ENCODE peak calls at places on chromosome 1, in seven cellular contexts. P, B, W, C, U, O and I are unnamed samples. For H3K27me3, the result is how much of the 10 kb centered on the place peaks cover.

GRCh38 chr1:47651311-47652089 is 213.7 kb downstream of the FOXD2 start:
- DNase-seq in P (no peak), B (peak), W (no peak), C (no peak), U (no peak), O (peak), I (no peak)

GRCh38 chr1:8727809-8728213 is 89.6 kb downstream of the RERE start:
- DNase-seq in P (no peak), B (no peak), W (no peak), C (no peak), U (no peak), O (no peak), I (no peak)

GRCh38 chr1:153795325-153795837 is 20.2 kb downstream of the SLC27A3 start:
- DNase-seq in P (no peak), B (peak), W (no peak), C (no peak), U (no peak), O (no peak), I (no peak)

GRCh38 chr1:5906116-5906515 is 86.1 kb downstream of the NPHP4 start:
- DNase-seq in P (no peak), B (peak), W (no peak), C (no peak), U (no peak), O (no peak), I (no peak)

GRCh38 chr1:201648911-201649775 is 110.2 kb downstream of the NAV1 start:
- DNase-seq in P (peak), B (peak), W (no peak), C (peak), U (peak), O (no peak), I (peak)

GRCh38 chr1:217747156-217747769 is 116.1 kb downstream of the SPATA17 start:
- DNase-seq in P (peak), B (no peak), W (no peak), C (no peak), U (peak), O (no peak), I (peak)

GRCh38 chr1:206508130-206508884 is 976 bp downstream of the RASSF5 start:
- DNase-seq in P (no peak), B (no peak), W (no peak), C (no peak), U (no peak), O (no peak), I (no peak)

GRCh38 chr1:206472886-206473285 is 2.6 kb downstream of the IKBKE start:
- DNase-seq in P (no peak), B (no peak), W (no peak), C (no peak), U (no peak), O (no peak), I (no peak)

GRCh38 chr1:161367684-161368398 is at the start of gene CFAP126:
- DNase-seq in P (peak), B (peak), W (no peak), C (no peak), U (peak), O (peak), I (peak)

GRCh38 chr1:33893147-33893830 is 29.4 kb downstream of the HMGB4 start:
- DNase-seq in P (peak), B (no peak), W (no peak), C (no peak), U (peak), O (peak), I (no peak)

GRCh38 chr1:59293849-59294248 is 3.0 kb upstream of the FGGY start:
- DNase-seq in P (no peak), B (no peak), W (no peak), C (no peak), U (no peak), O (no peak), I (no peak)

GRCh38 chr1:247102381-247102780 is 1.8 kb downstream of the ZNF669 start:
- DNase-seq in P (no peak), B (no peak), W (no peak), C (no peak), U (peak), O (no peak), I (peak)

GRCh38 chr1:243213045-243213787 is 41.9 kb downstream of the CEP170 start:
- DNase-seq in P (no peak), B (no peak), W (no peak), C (no peak), U (peak), O (no peak), I (peak)

GRCh38 chr1:205917466-205918248 is 25.6 kb downstream of the SLC26A9 start:
- DNase-seq in P (no peak), B (peak), W (no peak), C (no peak), U (no peak), O (no peak), I (no peak)

GRCh38 chr1:181504294-181505115 is 21.2 kb downstream of the CACNA1E start:
- DNase-seq in P (peak), B (peak), W (peak), C (no peak), U (peak), O (no peak), I (no peak)

GRCh38 chr1:193457676-193458075 is 271.3 kb upstream of the B3GALT2 start:
- DNase-seq in P (no peak), B (no peak), W (no peak), C (no peak), U (peak), O (peak), I (no peak)

GRCh38 chr1:82090104-82090503 is 289.4 kb downstream of the ADGRL2 start:
- DNase-seq in P (no peak), B (no peak), W (no peak), C (no peak), U (no peak), O (no peak), I (peak)

GRCh38 chr1:116855220-116855619 is 54.5 kb upstream of the PTGFRN start:
- DNase-seq in P (peak), B (no peak), W (no peak), C (no peak), U (no peak), O (no peak), I (peak)

GRCh38 chr1:186518822-186519381 is 58.0 kb upstream of the PDC start:
- DNase-seq in P (no peak), B (no peak), W (no peak), C (no peak), U (no peak), O (no peak), I (no peak)

GRCh38 chr1:2415801-2416208 is 3.4 kb upstream of the PEX10 start:
- DNase-seq in P (no peak), B (no peak), W (no peak), C (no peak), U (no peak), O (no peak), I (no peak)

GRCh38 chr1:30476476-30476875 is 246.9 kb downstream of the MATN1 start:
- DNase-seq in P (no peak), B (no peak), W (no peak), C (no peak), U (no peak), O (no peak), I (no peak)

GRCh38 chr1:86339421-86339820 is 56.7 kb downstream of the ODF2L start:
- DNase-seq in P (no peak), B (no peak), W (no peak), C (no peak), U (no peak), O (no peak), I (peak)

GRCh38 chr1:53359225-53359933 is 31.5 kb upstream of the LRP8 start:
- DNase-seq in P (no peak), B (peak), W (no peak), C (no peak), U (no peak), O (no peak), I (no peak)

GRCh38 chr1:26405281-26405915 is 5.2 kb upstream of the LIN28A start:
- DNase-seq in P (no peak), B (no peak), W (no peak), C (no peak), U (peak), O (peak), I (no peak)

GRCh38 chr1:184911830-184912229 is 62.5 kb downstream of the NIBAN1 start:
- DNase-seq in P (no peak), B (no peak), W (no peak), C (no peak), U (no peak), O (no peak), I (no peak)

GRCh38 chr1:57839488-57839887 is 415.6 kb upstream of the DAB1 start:
- DNase-seq in P (no peak), B (no peak), W (no peak), C (no peak), U (no peak), O (no peak), I (no peak)

GRCh38 chr1:5001466-5001865 is 347.1 kb downstream of the AJAP1 start:
- DNase-seq in P (peak), B (no peak), W (no peak), C (peak), U (no peak), O (no peak), I (no peak)

GRCh38 chr1:156319664-156320063 is 18.4 kb downstream of the CCT3 start:
- DNase-seq in P (peak), B (no peak), W (no peak), C (no peak), U (peak), O (no peak), I (peak)

GRCh38 chr1:177170756-177171535 is at the start of gene BRINP2:
- DNase-seq in P (peak), B (peak), W (peak), C (peak), U (peak), O (no peak), I (peak)

GRCh38 chr1:177171536-177172123 is 872 bp downstream of the BRINP2 start:
- DNase-seq in P (no peak), B (no peak), W (no peak), C (no peak), U (no peak), O (no peak), I (no peak)

GRCh38 chr1:177173976-177174375 is 3.2 kb downstream of the BRINP2 start:
- DNase-seq in P (no peak), B (no peak), W (no peak), C (no peak), U (no peak), O (no peak), I (no peak)

GRCh38 chr1:177172866-177173265 is 2.1 kb downstream of the BRINP2 start:
- DNase-seq in P (no peak), B (no peak), W (no peak), C (no peak), U (no peak), O (no peak), I (peak)

GRCh38 chr1:177172331-177172730 is 1.6 kb downstream of the BRINP2 start:
- DNase-seq in P (no peak), B (no peak), W (no peak), C (no peak), U (no peak), O (no peak), I (no peak)
- H3K27me3 ChIP-seq in P (under half), B (under half), W (under half), C (under half), U (under half), O (under half), I (half or more)

GRCh38 chr1:226723640-226724532 is 15.2 kb downstream of the ITPKB start:
- DNase-seq in P (peak), B (peak), W (no peak), C (peak), U (peak), O (no peak), I (peak)
- H3K9ac ChIP-seq in P (peak), B (no peak), W (no peak), C (no peak), U (no peak), O (no peak), I (peak)

GRCh38 chr1:158972841-158973240 is 36.9 kb upstream of the IFI16 start:
- DNase-seq in P (peak), B (no peak), W (no peak), C (no peak), U (peak), O (no peak), I (peak)
- H3K23ac ChIP-seq in P (no peak), B (no peak), W (no peak), C (no peak), U (no peak), O (no peak), I (no peak)

DNA sequence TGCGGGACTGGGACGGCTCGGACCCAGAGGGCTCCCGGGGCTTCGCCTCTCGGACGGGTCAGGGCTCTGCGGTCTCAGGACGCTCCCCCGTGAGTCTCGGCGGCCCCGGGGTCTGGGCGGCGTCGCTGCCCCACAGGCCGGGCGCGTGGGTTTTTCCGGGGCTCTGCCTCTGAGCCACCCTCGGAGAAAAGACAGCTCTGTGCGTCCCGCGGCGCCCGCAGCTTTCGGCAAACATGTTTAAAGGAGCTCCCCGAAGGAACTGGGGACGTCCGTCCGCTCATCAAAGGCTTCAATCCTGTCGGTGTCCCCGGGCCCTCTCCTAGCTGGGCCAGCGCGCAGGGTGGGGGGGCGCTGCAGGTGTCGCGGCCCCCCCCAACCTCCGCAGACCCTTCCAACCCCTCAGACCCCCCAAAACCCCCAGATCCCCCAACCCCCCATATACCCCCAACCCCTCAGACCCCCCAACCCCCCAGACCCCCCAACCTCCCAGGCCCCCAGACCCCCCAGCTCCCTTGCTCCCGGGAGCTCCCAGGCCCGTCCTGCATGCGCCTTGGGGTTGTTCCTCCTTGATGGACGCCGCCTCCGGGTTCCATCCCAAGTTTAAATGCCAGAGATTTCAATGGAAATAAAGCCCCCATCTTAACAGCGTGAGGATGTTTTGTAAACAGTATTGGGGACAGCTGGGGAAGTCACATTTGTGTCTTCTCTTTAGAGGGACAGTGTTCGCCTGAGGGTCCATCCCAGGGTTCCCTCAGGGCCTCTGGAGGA is 996 bp upstream of the C1orf159 start:
- DNase-seq in P (no peak), B (no peak), W (no peak), C (peak), U (no peak), O (peak), I (peak)
- H3K27me3 ChIP-seq in P (under half), B (under half), W (under half), C (under half), U (under half), O (under half), I (under half)

GRCh38 chr1:50971748-50972305 is 1.8 kb downstream of the CDKN2C start:
- DNase-seq in P (no peak), B (no peak), W (no peak), C (no peak), U (no peak), O (no peak), I (no peak)

GRCh38 chr1:50973875-50974617 is 4.0 kb downstream of the CDKN2C start:
- DNase-seq in P (peak), B (peak), W (no peak), C (no peak), U (no peak), O (no peak), I (peak)

GRCh38 chr1:50974618-50974935 is 4.5 kb downstream of the CDKN2C start:
- DNase-seq in P (no peak), B (no peak), W (no peak), C (no peak), U (no peak), O (no peak), I (no peak)

GRCh38 chr1:50972766-50973165 is 2.7 kb downstream of the CDKN2C start:
- DNase-seq in P (no peak), B (no peak), W (no peak), C (no peak), U (no peak), O (no peak), I (no peak)

GRCh38 chr1:50973255-50973654 is 3.2 kb downstream of the CDKN2C start:
- DNase-seq in P (no peak), B (no peak), W (no peak), C (no peak), U (no peak), O (no peak), I (no peak)
- H3K9ac ChIP-seq in P (no peak), B (no peak), W (no peak), C (no peak), U (no peak), O (no peak), I (peak)

GRCh38 chr1:62599044-62599443 is 1.7 kb downstream of the ANGPTL3 start:
- DNase-seq in P (no peak), B (no peak), W (no peak), C (no peak), U (peak), O (no peak), I (no peak)
- H3K23ac ChIP-seq in P (no peak), B (no peak), W (peak), C (no peak), U (peak), O (no peak), I (no peak)

DNA sequence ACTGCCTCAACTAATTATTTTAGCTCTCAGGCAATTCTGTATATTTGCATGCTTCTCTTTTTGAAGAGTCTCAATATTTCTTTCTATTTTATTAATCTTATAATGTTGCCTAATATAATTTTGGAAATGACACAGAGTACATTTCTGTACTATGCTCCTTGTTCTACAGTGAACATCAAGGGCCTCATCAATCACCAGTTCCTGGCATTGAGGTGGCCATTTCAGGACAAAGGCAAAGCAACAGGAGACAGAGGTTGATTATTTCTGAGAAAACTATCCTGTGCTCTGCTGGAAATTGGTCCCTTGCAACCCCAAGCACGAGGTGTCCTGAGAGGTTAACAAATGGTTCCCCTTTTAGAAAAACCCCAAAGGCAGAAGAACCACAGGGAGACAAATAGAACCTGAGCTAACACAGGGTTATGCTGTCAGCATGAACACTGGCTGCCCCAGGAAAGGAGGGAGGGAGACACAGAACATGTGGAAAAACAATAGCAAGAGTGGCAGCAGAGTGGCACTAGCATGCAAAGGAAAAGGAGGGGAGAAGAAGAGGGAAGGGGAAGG is 63.9 kb upstream of the VAV3 start:
- DNase-seq in P (no peak), B (no peak), W (no peak), C (no peak), U (no peak), O (no peak), I (no peak)
- H3K27me3 ChIP-seq in P (under half), B (under half), W (under half), C (under half), U (under half), O (under half), I (under half)

GRCh38 chr1:115299266-115299665 is 38.8 kb downstream of the NGF start:
- DNase-seq in P (no peak), B (no peak), W (no peak), C (no peak), U (no peak), O (peak), I (no peak)
- H3K9ac ChIP-seq in P (no peak), B (no peak), W (no peak), C (no peak), U (no peak), O (no peak), I (no peak)